ENCODE peak calls at places on chromosomes 4 and X, in nine cellular contexts. V is kidney epithelial cell, Q is fibroblast of lung, L is posterior cingulate gyrus, I is Caki2, D is GOT3, F is neural crest cell, X is dorsolateral prefrontal cortex, H is tibial artery. T is an unnamed sample.
A peak's percentile ranks its signal among the peaks of the same experiment; 100 is the strongest.

GRCh38 chrX:54093159-54093558 is 48.9 kb upstream of the PHF8 start:
- DNase-seq in V (no peak), Q (no peak), L (no peak), I (no peak), D (no peak), F (no peak), X (no peak), H (no peak), T (no peak)

GRCh38 chrX:7083468-7084396 is 63.8 kb upstream of the STS start:
- DNase-seq in V (peak; percentile 98), Q (peak; percentile 99), L (no peak), I (peak; percentile 52), D (peak; percentile 5), F (no peak), X (peak; percentile 12), H (no peak), T (no peak)

GRCh38 chr4:158810487-158811215 is 41.8 kb downstream of the FNIP2 start:
- DNase-seq in V (peak; percentile 96), Q (peak; percentile 100), L (no peak), I (peak; percentile 95), D (no peak), F (no peak), X (no peak), H (peak; percentile 91), T (no peak)

GRCh38 chr4:15416357-15417327 is 11.2 kb upstream of the C1QTNF7 start:
- DNase-seq in V (no peak), Q (no peak), L (no peak), I (no peak), D (no peak), F (no peak), X (no peak), H (no peak), T (no peak)

GRCh38 chr4:136768925-136769275 is 763.4 kb downstream of the PCDH18 start:
- DNase-seq in V (no peak), Q (no peak), L (no peak), I (no peak), D (no peak), F (no peak), X (no peak), H (no peak), T (no peak)

GRCh38 chr4:113625902-113626301 is 135.6 kb downstream of the CAMK2D start:
- DNase-seq in V (no peak), Q (no peak), L (no peak), I (no peak), D (no peak), F (no peak), X (no peak), H (no peak), T (no peak)

GRCh38 chr4:185304944-185305690 is 90.6 kb downstream of the LRP2BP start:
- DNase-seq in V (no peak), Q (peak; percentile 39), L (peak; percentile 20), I (peak; percentile 67), D (no peak), F (no peak), X (no peak), H (no peak), T (no peak)

GRCh38 chrX:150365953-150366911 is 3.1 kb downstream of the MAMLD1 start:
- DNase-seq in V (no peak), Q (peak; percentile 54), L (peak; percentile 42), I (peak; percentile 59), D (no peak), F (peak; percentile 33), X (no peak), H (peak; percentile 87), T (peak; percentile 30)